ENCODE peak calls at places on chromosome 1, in six cellular contexts. One of them, this sample, is unnamed.

GRCh38 chr1:18856435-18856834 is 3.0 kb downstream of the TAS1R2 start:
- DNase-seq in cardiac muscle cell: no peak
- DNase-seq in epithelial cell of esophagus: no peak
- DNase-seq in CD14-positive monocyte: no peak
- DNase-seq in GM12865: no peak
- DNase-seq in AG09319: no peak
- DNase-seq in this sample: no peak

GRCh38 chr1:109241344-109241743 is 8.0 kb upstream of the CELSR2 start:
- DNase-seq in cardiac muscle cell: peak
- DNase-seq in epithelial cell of esophagus: no peak
- DNase-seq in CD14-positive monocyte: no peak
- DNase-seq in GM12865: no peak
- DNase-seq in AG09319: no peak
- DNase-seq in this sample: no peak

GRCh38 chr1:22509815-22510214 is 53.5 kb upstream of the EPHA8 start:
- DNase-seq in cardiac muscle cell: no peak
- DNase-seq in epithelial cell of esophagus: peak
- DNase-seq in CD14-positive monocyte: no peak
- DNase-seq in GM12865: no peak
- DNase-seq in AG09319: no peak
- DNase-seq in this sample: no peak

GRCh38 chr1:182257369-182258063 is 134.1 kb downstream of the GLUL start:
- DNase-seq in cardiac muscle cell: no peak
- DNase-seq in epithelial cell of esophagus: no peak
- DNase-seq in CD14-positive monocyte: no peak
- DNase-seq in GM12865: no peak
- DNase-seq in AG09319: no peak
- DNase-seq in this sample: no peak

GRCh38 chr1:199857516-199857915 is 170.0 kb upstream of the NR5A2 start:
- DNase-seq in cardiac muscle cell: no peak
- DNase-seq in epithelial cell of esophagus: no peak
- DNase-seq in CD14-positive monocyte: no peak
- DNase-seq in GM12865: no peak
- DNase-seq in AG09319: no peak
- DNase-seq in this sample: no peak

GRCh38 chr1:5847013-5847654 is 145.1 kb downstream of the NPHP4 start:
- DNase-seq in cardiac muscle cell: peak
- DNase-seq in epithelial cell of esophagus: peak
- DNase-seq in CD14-positive monocyte: no peak
- DNase-seq in GM12865: peak
- DNase-seq in AG09319: no peak
- DNase-seq in this sample: peak

GRCh38 chr1:33257759-33258712 is 1.7 kb downstream of the ZNF362 start:
- DNase-seq in cardiac muscle cell: no peak
- DNase-seq in epithelial cell of esophagus: peak
- DNase-seq in CD14-positive monocyte: no peak
- DNase-seq in GM12865: no peak
- DNase-seq in AG09319: no peak
- DNase-seq in this sample: no peak

GRCh38 chr1:175629318-175629694 is 114.1 kb downstream of the TNR start:
- DNase-seq in cardiac muscle cell: no peak
- DNase-seq in epithelial cell of esophagus: no peak
- DNase-seq in CD14-positive monocyte: no peak
- DNase-seq in GM12865: no peak
- DNase-seq in AG09319: no peak
- DNase-seq in this sample: no peak

GRCh38 chr1:204826970-204827369 is 43.7 kb upstream of the NFASC start:
- DNase-seq in cardiac muscle cell: peak
- DNase-seq in epithelial cell of esophagus: peak
- DNase-seq in CD14-positive monocyte: no peak
- DNase-seq in GM12865: peak
- DNase-seq in AG09319: no peak
- DNase-seq in this sample: peak
- TF ChIP-seq CTCF in cardiac muscle cell: no peak
- TF ChIP-seq CTCF in epithelial cell of esophagus: peak
- TF ChIP-seq CTCF in CD14-positive monocyte: no peak
- TF ChIP-seq CTCF in GM12865: peak
- TF ChIP-seq CTCF in AG09319: peak
- TF ChIP-seq CTCF in this sample: peak

DNA sequence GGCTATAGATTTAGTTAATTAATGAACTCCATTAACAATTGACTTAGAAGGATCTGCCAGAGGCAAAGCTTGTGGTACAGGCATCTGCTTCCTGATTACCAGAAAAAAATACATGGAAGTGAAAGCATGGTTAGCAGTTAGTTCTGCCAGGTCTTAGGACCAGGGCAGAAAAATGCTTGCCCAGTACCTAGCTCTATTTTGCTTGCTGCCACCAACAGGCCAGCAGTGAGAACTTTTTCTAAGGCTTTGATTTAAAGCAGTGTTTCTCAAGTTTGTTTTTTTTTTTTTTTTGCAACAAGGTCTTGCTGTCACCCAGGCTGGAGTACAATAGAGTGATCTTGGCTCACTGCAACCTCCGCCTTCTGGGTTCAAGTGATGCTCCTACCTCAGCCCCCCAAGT is 16.4 kb upstream of the MTF1 start:
- DNase-seq in cardiac muscle cell: peak
- DNase-seq in epithelial cell of esophagus: peak
- DNase-seq in CD14-positive monocyte: no peak
- DNase-seq in GM12865: no peak
- DNase-seq in AG09319: no peak
- DNase-seq in this sample: no peak
- TF ChIP-seq CTCF in cardiac muscle cell: peak
- TF ChIP-seq CTCF in epithelial cell of esophagus: peak
- TF ChIP-seq CTCF in CD14-positive monocyte: no peak
- TF ChIP-seq CTCF in GM12865: no peak
- TF ChIP-seq CTCF in AG09319: no peak
- TF ChIP-seq CTCF in this sample: no peak

DNA sequence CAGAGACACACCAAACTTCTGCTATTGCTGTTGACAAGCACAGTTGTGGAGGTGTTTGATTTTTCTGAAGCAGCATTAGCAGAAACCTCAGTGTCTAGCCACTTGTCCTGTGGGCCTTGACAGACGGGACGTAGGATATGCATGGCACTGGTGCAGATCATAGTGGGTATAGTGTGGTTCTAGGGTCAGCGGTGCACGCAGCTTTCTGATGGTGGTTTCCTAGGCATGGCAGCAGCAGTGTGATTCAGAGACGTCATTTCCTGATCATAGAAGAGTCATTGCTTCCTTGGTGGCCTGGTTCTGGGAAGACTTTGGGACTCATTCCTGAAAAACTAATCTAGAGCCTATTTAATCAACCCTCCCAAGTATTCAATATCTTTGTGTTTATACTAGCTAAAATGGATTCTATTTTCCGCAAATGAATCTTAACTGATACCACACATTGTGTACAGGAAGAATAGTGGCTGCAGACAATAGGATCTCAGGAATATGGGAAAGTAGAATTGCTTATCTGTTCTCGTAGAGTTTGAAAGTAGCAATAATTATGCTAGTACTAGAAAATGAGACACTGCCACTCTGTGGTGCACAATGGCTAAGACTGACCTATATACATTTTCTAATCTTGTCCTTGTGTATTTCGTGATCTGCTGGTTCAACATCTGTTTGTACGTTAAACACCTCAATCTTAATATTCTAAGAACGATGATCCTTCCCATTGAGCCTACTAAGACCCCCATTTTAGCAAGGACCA is 2.8 kb upstream of the USP1 start:
- DNase-seq in cardiac muscle cell: no peak
- DNase-seq in epithelial cell of esophagus: no peak
- DNase-seq in CD14-positive monocyte: no peak
- DNase-seq in GM12865: peak
- DNase-seq in AG09319: no peak
- DNase-seq in this sample: no peak
- TF ChIP-seq CTCF in cardiac muscle cell: no peak
- TF ChIP-seq CTCF in epithelial cell of esophagus: peak
- TF ChIP-seq CTCF in CD14-positive monocyte: no peak
- TF ChIP-seq CTCF in GM12865: no peak
- TF ChIP-seq CTCF in AG09319: no peak
- TF ChIP-seq CTCF in this sample: no peak

GRCh38 chr1:1032428-1032827 is 12.5 kb downstream of the AGRN start:
- DNase-seq in cardiac muscle cell: no peak
- DNase-seq in epithelial cell of esophagus: no peak
- DNase-seq in CD14-positive monocyte: no peak
- DNase-seq in GM12865: peak
- DNase-seq in AG09319: no peak
- DNase-seq in this sample: no peak
- TF ChIP-seq CTCF in cardiac muscle cell: no peak
- TF ChIP-seq CTCF in epithelial cell of esophagus: no peak
- TF ChIP-seq CTCF in CD14-positive monocyte: no peak
- TF ChIP-seq CTCF in GM12865: no peak
- TF ChIP-seq CTCF in AG09319: no peak
- TF ChIP-seq CTCF in this sample: peak

GRCh38 chr1:2322593-2323295 is 68.6 kb downstream of the MORN1 start:
- DNase-seq in cardiac muscle cell: no peak
- DNase-seq in epithelial cell of esophagus: no peak
- DNase-seq in CD14-positive monocyte: no peak
- DNase-seq in GM12865: no peak
- DNase-seq in AG09319: no peak
- DNase-seq in this sample: no peak
- TF ChIP-seq CTCF in cardiac muscle cell: no peak
- TF ChIP-seq CTCF in epithelial cell of esophagus: no peak
- TF ChIP-seq CTCF in CD14-positive monocyte: no peak
- TF ChIP-seq CTCF in GM12865: no peak
- TF ChIP-seq CTCF in AG09319: no peak
- TF ChIP-seq CTCF in this sample: no peak

GRCh38 chr1:63709267-63709828 is 64.5 kb upstream of the ROR1 start:
- DNase-seq in cardiac muscle cell: no peak
- DNase-seq in epithelial cell of esophagus: no peak
- DNase-seq in CD14-positive monocyte: no peak
- DNase-seq in GM12865: no peak
- DNase-seq in AG09319: no peak
- DNase-seq in this sample: no peak
- TF ChIP-seq CTCF in cardiac muscle cell: no peak
- TF ChIP-seq CTCF in epithelial cell of esophagus: no peak
- TF ChIP-seq CTCF in CD14-positive monocyte: no peak
- TF ChIP-seq CTCF in GM12865: no peak
- TF ChIP-seq CTCF in AG09319: no peak
- TF ChIP-seq CTCF in this sample: no peak

GRCh38 chr1:97668945-97669344 is 251.9 kb downstream of the DPYD start:
- DNase-seq in cardiac muscle cell: peak
- DNase-seq in epithelial cell of esophagus: peak
- DNase-seq in CD14-positive monocyte: no peak
- DNase-seq in GM12865: peak
- DNase-seq in AG09319: no peak
- DNase-seq in this sample: no peak
- TF ChIP-seq CTCF in cardiac muscle cell: no peak
- TF ChIP-seq CTCF in epithelial cell of esophagus: peak
- TF ChIP-seq CTCF in CD14-positive monocyte: no peak
- TF ChIP-seq CTCF in GM12865: no peak
- TF ChIP-seq CTCF in AG09319: no peak
- TF ChIP-seq CTCF in this sample: no peak

GRCh38 chr1:156619582-156619955 is 354 bp downstream of the HAPLN2 start:
- DNase-seq in cardiac muscle cell: no peak
- DNase-seq in epithelial cell of esophagus: no peak
- DNase-seq in CD14-positive monocyte: no peak
- DNase-seq in GM12865: no peak
- DNase-seq in AG09319: no peak
- DNase-seq in this sample: no peak
- TF ChIP-seq CTCF in cardiac muscle cell: no peak
- TF ChIP-seq CTCF in epithelial cell of esophagus: no peak
- TF ChIP-seq CTCF in CD14-positive monocyte: peak
- TF ChIP-seq CTCF in GM12865: no peak
- TF ChIP-seq CTCF in AG09319: no peak
- TF ChIP-seq CTCF in this sample: no peak

DNA sequence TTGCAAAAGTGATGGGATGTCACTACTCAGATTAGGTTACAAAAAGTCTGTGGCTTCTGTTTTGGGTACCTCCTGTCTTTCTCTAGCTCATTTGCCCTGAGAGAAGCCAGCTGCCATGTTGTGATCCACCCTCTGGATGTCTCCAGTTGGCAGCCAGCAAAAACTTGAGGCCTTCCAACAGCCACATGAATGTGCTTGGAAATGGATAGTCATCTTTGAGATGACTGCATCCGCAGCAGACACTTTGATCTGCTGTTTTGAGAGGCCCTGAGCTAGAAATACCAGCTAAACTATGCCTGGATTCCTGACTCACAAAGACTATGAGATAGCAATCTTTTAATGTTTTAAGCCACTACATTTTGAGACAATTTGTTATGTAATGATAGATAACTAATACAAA is 195.9 kb upstream of the FGGY start:
- DNase-seq in cardiac muscle cell: no peak
- DNase-seq in epithelial cell of esophagus: peak
- DNase-seq in CD14-positive monocyte: no peak
- DNase-seq in GM12865: no peak
- DNase-seq in AG09319: no peak
- DNase-seq in this sample: no peak
- TF ChIP-seq CTCF in cardiac muscle cell: no peak
- TF ChIP-seq CTCF in epithelial cell of esophagus: no peak
- TF ChIP-seq CTCF in CD14-positive monocyte: no peak
- TF ChIP-seq CTCF in GM12865: no peak
- TF ChIP-seq CTCF in AG09319: no peak
- TF ChIP-seq CTCF in this sample: no peak